ENCODE peak calls at places on chromosomes 1 and 21, in six cellular contexts. One of them, this sample, is unnamed.
A peak's percentile ranks its signal among the peaks of the same experiment; 100 is the strongest.

GRCh38 chr1:206687915-206688442 is 3.3 kb downstream of the MAPKAPK2 start:
- DNase-seq in activated CD8-positive, alpha-beta memory T cell treated with anti-CD3 and anti-CD28 coated beads, Interleukin-2, amount 50 U/mL, for 48 hours: no peak
- DNase-seq in left cardiac atrium: no peak
- DNase-seq in kidney tubule cell: peak; percentile 58
- DNase-seq in stromal cell of bone marrow: no peak
- DNase-seq in KBM-7: no peak
- DNase-seq in this sample: no peak

GRCh38 chr1:174883361-174883760 is 116.4 kb upstream of the CACYBP start:
- DNase-seq in activated CD8-positive, alpha-beta memory T cell treated with anti-CD3 and anti-CD28 coated beads, Interleukin-2, amount 50 U/mL, for 48 hours: no peak
- DNase-seq in left cardiac atrium: no peak
- DNase-seq in kidney tubule cell: no peak
- DNase-seq in stromal cell of bone marrow: peak; percentile 13
- DNase-seq in KBM-7: peak; percentile 8
- DNase-seq in this sample: no peak

GRCh38 chr1:12644237-12644636 is 352 bp downstream of the AADACL4 start:
- DNase-seq in activated CD8-positive, alpha-beta memory T cell treated with anti-CD3 and anti-CD28 coated beads, Interleukin-2, amount 50 U/mL, for 48 hours: no peak
- DNase-seq in left cardiac atrium: no peak
- DNase-seq in kidney tubule cell: no peak
- DNase-seq in stromal cell of bone marrow: no peak
- DNase-seq in KBM-7: no peak
- DNase-seq in this sample: no peak

GRCh38 chr1:28067523-28068090 is 20.8 kb downstream of the EYA3 start:
- DNase-seq in activated CD8-positive, alpha-beta memory T cell treated with anti-CD3 and anti-CD28 coated beads, Interleukin-2, amount 50 U/mL, for 48 hours: no peak
- DNase-seq in left cardiac atrium: no peak
- DNase-seq in kidney tubule cell: no peak
- DNase-seq in stromal cell of bone marrow: no peak
- DNase-seq in KBM-7: no peak
- DNase-seq in this sample: no peak

GRCh38 chr21:26941436-26941835 is 25.5 kb downstream of the ADAMTS5 start:
- DNase-seq in activated CD8-positive, alpha-beta memory T cell treated with anti-CD3 and anti-CD28 coated beads, Interleukin-2, amount 50 U/mL, for 48 hours: no peak
- DNase-seq in left cardiac atrium: no peak
- DNase-seq in kidney tubule cell: peak; percentile 33
- DNase-seq in stromal cell of bone marrow: no peak
- DNase-seq in KBM-7: no peak
- DNase-seq in this sample: no peak

GRCh38 chr1:41681331-41682136 is 197.1 kb upstream of the EDN2 start:
- DNase-seq in activated CD8-positive, alpha-beta memory T cell treated with anti-CD3 and anti-CD28 coated beads, Interleukin-2, amount 50 U/mL, for 48 hours: no peak
- DNase-seq in left cardiac atrium: no peak
- DNase-seq in kidney tubule cell: no peak
- DNase-seq in stromal cell of bone marrow: peak; percentile 31
- DNase-seq in KBM-7: no peak
- DNase-seq in this sample: no peak

GRCh38 chr21:31988492-31989285 is 115.9 kb downstream of the HUNK start:
- DNase-seq in activated CD8-positive, alpha-beta memory T cell treated with anti-CD3 and anti-CD28 coated beads, Interleukin-2, amount 50 U/mL, for 48 hours: no peak
- DNase-seq in left cardiac atrium: no peak
- DNase-seq in kidney tubule cell: peak; percentile 2
- DNase-seq in stromal cell of bone marrow: peak; percentile 9
- DNase-seq in KBM-7: no peak
- DNase-seq in this sample: no peak

GRCh38 chr1:229342902-229343587 is at the start of gene CCSAP:
- DNase-seq in activated CD8-positive, alpha-beta memory T cell treated with anti-CD3 and anti-CD28 coated beads, Interleukin-2, amount 50 U/mL, for 48 hours: peak; percentile 76
- DNase-seq in left cardiac atrium: peak; percentile 63
- DNase-seq in kidney tubule cell: peak; percentile 40
- DNase-seq in stromal cell of bone marrow: peak; percentile 25
- DNase-seq in KBM-7: peak; percentile 68
- DNase-seq in this sample: peak; percentile 84

GRCh38 chr1:84260852-84261518 is 40.5 kb upstream of the SAMD13 start:
- DNase-seq in activated CD8-positive, alpha-beta memory T cell treated with anti-CD3 and anti-CD28 coated beads, Interleukin-2, amount 50 U/mL, for 48 hours: no peak
- DNase-seq in left cardiac atrium: no peak
- DNase-seq in kidney tubule cell: peak; percentile 17
- DNase-seq in stromal cell of bone marrow: no peak
- DNase-seq in KBM-7: no peak
- DNase-seq in this sample: no peak

GRCh38 chr1:98053471-98054366 is 132.9 kb upstream of the DPYD start:
- DNase-seq in activated CD8-positive, alpha-beta memory T cell treated with anti-CD3 and anti-CD28 coated beads, Interleukin-2, amount 50 U/mL, for 48 hours: peak; percentile 85
- DNase-seq in left cardiac atrium: peak; percentile 63
- DNase-seq in kidney tubule cell: peak; percentile 74
- DNase-seq in stromal cell of bone marrow: no peak
- DNase-seq in KBM-7: peak; percentile 65
- DNase-seq in this sample: peak; percentile 92

GRCh38 chr1:212452323-212453155 is 19.8 kb downstream of the NENF start:
- DNase-seq in activated CD8-positive, alpha-beta memory T cell treated with anti-CD3 and anti-CD28 coated beads, Interleukin-2, amount 50 U/mL, for 48 hours: no peak
- DNase-seq in left cardiac atrium: peak; percentile 68
- DNase-seq in kidney tubule cell: no peak
- DNase-seq in stromal cell of bone marrow: peak; percentile 94
- DNase-seq in KBM-7: no peak
- DNase-seq in this sample: no peak

GRCh38 chr1:154697710-154698109 is 89.7 kb upstream of the ADAR start:
- DNase-seq in activated CD8-positive, alpha-beta memory T cell treated with anti-CD3 and anti-CD28 coated beads, Interleukin-2, amount 50 U/mL, for 48 hours: no peak
- DNase-seq in left cardiac atrium: no peak
- DNase-seq in kidney tubule cell: peak; percentile 80
- DNase-seq in stromal cell of bone marrow: peak; percentile 12
- DNase-seq in KBM-7: no peak
- DNase-seq in this sample: no peak

GRCh38 chr1:2290595-2291510 is 62.7 kb downstream of the SKI start:
- DNase-seq in activated CD8-positive, alpha-beta memory T cell treated with anti-CD3 and anti-CD28 coated beads, Interleukin-2, amount 50 U/mL, for 48 hours: peak; percentile 89
- DNase-seq in left cardiac atrium: peak; percentile 88
- DNase-seq in kidney tubule cell: no peak
- DNase-seq in stromal cell of bone marrow: peak; percentile 98
- DNase-seq in KBM-7: peak; percentile 100
- DNase-seq in this sample: no peak

GRCh38 chr21:10430007-10430406 is 91.4 kb upstream of the TPTE start:
- DNase-seq in activated CD8-positive, alpha-beta memory T cell treated with anti-CD3 and anti-CD28 coated beads, Interleukin-2, amount 50 U/mL, for 48 hours: no peak
- DNase-seq in left cardiac atrium: no peak
- DNase-seq in kidney tubule cell: no peak
- DNase-seq in stromal cell of bone marrow: no peak
- DNase-seq in KBM-7: no peak
- DNase-seq in this sample: no peak

GRCh38 chr1:11807087-11807486 is 1.1 kb downstream of the CLCN6 start:
- DNase-seq in activated CD8-positive, alpha-beta memory T cell treated with anti-CD3 and anti-CD28 coated beads, Interleukin-2, amount 50 U/mL, for 48 hours: no peak
- DNase-seq in left cardiac atrium: no peak
- DNase-seq in kidney tubule cell: no peak
- DNase-seq in stromal cell of bone marrow: no peak
- DNase-seq in KBM-7: no peak
- DNase-seq in this sample: no peak

GRCh38 chr1:164605254-164606091 is 46.5 kb downstream of the PBX1 start:
- DNase-seq in activated CD8-positive, alpha-beta memory T cell treated with anti-CD3 and anti-CD28 coated beads, Interleukin-2, amount 50 U/mL, for 48 hours: no peak
- DNase-seq in left cardiac atrium: no peak
- DNase-seq in kidney tubule cell: no peak
- DNase-seq in stromal cell of bone marrow: no peak
- DNase-seq in KBM-7: no peak
- DNase-seq in this sample: no peak

GRCh38 chr1:235708390-235708962 is 58.9 kb upstream of the GNG4 start:
- DNase-seq in activated CD8-positive, alpha-beta memory T cell treated with anti-CD3 and anti-CD28 coated beads, Interleukin-2, amount 50 U/mL, for 48 hours: no peak
- DNase-seq in left cardiac atrium: no peak
- DNase-seq in kidney tubule cell: peak; percentile 95
- DNase-seq in stromal cell of bone marrow: peak; percentile 41
- DNase-seq in KBM-7: no peak
- DNase-seq in this sample: no peak

GRCh38 chr21:39316729-39317128 is 3.3 kb upstream of the BRWD1 start:
- DNase-seq in activated CD8-positive, alpha-beta memory T cell treated with anti-CD3 and anti-CD28 coated beads, Interleukin-2, amount 50 U/mL, for 48 hours: no peak
- DNase-seq in left cardiac atrium: no peak
- DNase-seq in kidney tubule cell: no peak
- DNase-seq in stromal cell of bone marrow: no peak
- DNase-seq in KBM-7: no peak
- DNase-seq in this sample: peak; percentile 34

GRCh38 chr1:114075546-114076249 is 78.0 kb downstream of the SYT6 start:
- DNase-seq in activated CD8-positive, alpha-beta memory T cell treated with anti-CD3 and anti-CD28 coated beads, Interleukin-2, amount 50 U/mL, for 48 hours: no peak
- DNase-seq in left cardiac atrium: no peak
- DNase-seq in kidney tubule cell: no peak
- DNase-seq in stromal cell of bone marrow: no peak
- DNase-seq in KBM-7: no peak
- DNase-seq in this sample: no peak

GRCh38 chr1:160124709-160125478 is 9.3 kb downstream of the ATP1A2 start:
- DNase-seq in activated CD8-positive, alpha-beta memory T cell treated with anti-CD3 and anti-CD28 coated beads, Interleukin-2, amount 50 U/mL, for 48 hours: no peak
- DNase-seq in left cardiac atrium: no peak
- DNase-seq in kidney tubule cell: peak; percentile 99
- DNase-seq in stromal cell of bone marrow: peak; percentile 58
- DNase-seq in KBM-7: no peak
- DNase-seq in this sample: no peak

GRCh38 chr1:211825990-211826389 is 4.6 kb downstream of the LPGAT1 start:
- DNase-seq in activated CD8-positive, alpha-beta memory T cell treated with anti-CD3 and anti-CD28 coated beads, Interleukin-2, amount 50 U/mL, for 48 hours: no peak
- DNase-seq in left cardiac atrium: no peak
- DNase-seq in kidney tubule cell: peak; percentile 63
- DNase-seq in stromal cell of bone marrow: no peak
- DNase-seq in KBM-7: no peak
- DNase-seq in this sample: no peak

GRCh38 chr1:187267745-187268277 is 439.1 kb downstream of the PLA2G4A start:
- DNase-seq in activated CD8-positive, alpha-beta memory T cell treated with anti-CD3 and anti-CD28 coated beads, Interleukin-2, amount 50 U/mL, for 48 hours: no peak
- DNase-seq in left cardiac atrium: no peak
- DNase-seq in kidney tubule cell: no peak
- DNase-seq in stromal cell of bone marrow: no peak
- DNase-seq in KBM-7: no peak
- DNase-seq in this sample: no peak

GRCh38 chr21:31198575-31198974 is 145.5 kb downstream of the TIAM1 start:
- DNase-seq in activated CD8-positive, alpha-beta memory T cell treated with anti-CD3 and anti-CD28 coated beads, Interleukin-2, amount 50 U/mL, for 48 hours: no peak
- DNase-seq in left cardiac atrium: no peak
- DNase-seq in kidney tubule cell: peak; percentile 61
- DNase-seq in stromal cell of bone marrow: peak; percentile 44
- DNase-seq in KBM-7: peak; percentile 72
- DNase-seq in this sample: no peak

GRCh38 chr1:31424568-31424967 is 11.6 kb downstream of the SERINC2 start:
- DNase-seq in activated CD8-positive, alpha-beta memory T cell treated with anti-CD3 and anti-CD28 coated beads, Interleukin-2, amount 50 U/mL, for 48 hours: no peak
- DNase-seq in left cardiac atrium: no peak
- DNase-seq in kidney tubule cell: no peak
- DNase-seq in stromal cell of bone marrow: no peak
- DNase-seq in KBM-7: no peak
- DNase-seq in this sample: no peak

GRCh38 chr21:38965241-38965640 is 159.5 kb downstream of the ETS2 start:
- DNase-seq in activated CD8-positive, alpha-beta memory T cell treated with anti-CD3 and anti-CD28 coated beads, Interleukin-2, amount 50 U/mL, for 48 hours: no peak
- DNase-seq in left cardiac atrium: no peak
- DNase-seq in kidney tubule cell: peak; percentile 33
- DNase-seq in stromal cell of bone marrow: no peak
- DNase-seq in KBM-7: no peak
- DNase-seq in this sample: no peak

GRCh38 chr1:1217621-1218523 is 3.9 kb upstream of the TNFRSF4 start:
- DNase-seq in activated CD8-positive, alpha-beta memory T cell treated with anti-CD3 and anti-CD28 coated beads, Interleukin-2, amount 50 U/mL, for 48 hours: no peak
- DNase-seq in left cardiac atrium: no peak
- DNase-seq in kidney tubule cell: peak; percentile 47
- DNase-seq in stromal cell of bone marrow: no peak
- DNase-seq in KBM-7: no peak
- DNase-seq in this sample: no peak

GRCh38 chr1:116679091-116679827 is 11.7 kb upstream of the IGSF3 start:
- DNase-seq in activated CD8-positive, alpha-beta memory T cell treated with anti-CD3 and anti-CD28 coated beads, Interleukin-2, amount 50 U/mL, for 48 hours: no peak
- DNase-seq in left cardiac atrium: no peak
- DNase-seq in kidney tubule cell: no peak
- DNase-seq in stromal cell of bone marrow: no peak
- DNase-seq in KBM-7: no peak
- DNase-seq in this sample: no peak

GRCh38 chr1:143698016-143698415 is 273.8 kb downstream of the FAM72C start:
- DNase-seq in activated CD8-positive, alpha-beta memory T cell treated with anti-CD3 and anti-CD28 coated beads, Interleukin-2, amount 50 U/mL, for 48 hours: peak; percentile 77
- DNase-seq in left cardiac atrium: peak; percentile 31
- DNase-seq in kidney tubule cell: peak; percentile 66
- DNase-seq in stromal cell of bone marrow: no peak
- DNase-seq in KBM-7: peak; percentile 57
- DNase-seq in this sample: no peak

GRCh38 chr1:205547932-205548827 is 43.7 kb downstream of the CDK18 start:
- DNase-seq in activated CD8-positive, alpha-beta memory T cell treated with anti-CD3 and anti-CD28 coated beads, Interleukin-2, amount 50 U/mL, for 48 hours: peak; percentile 42
- DNase-seq in left cardiac atrium: no peak
- DNase-seq in kidney tubule cell: no peak
- DNase-seq in stromal cell of bone marrow: no peak
- DNase-seq in KBM-7: no peak
- DNase-seq in this sample: peak; percentile 63

GRCh38 chr21:41763398-41763931 is 3.4 kb downstream of the RIPK4 start:
- DNase-seq in activated CD8-positive, alpha-beta memory T cell treated with anti-CD3 and anti-CD28 coated beads, Interleukin-2, amount 50 U/mL, for 48 hours: no peak
- DNase-seq in left cardiac atrium: no peak
- DNase-seq in kidney tubule cell: peak; percentile 35
- DNase-seq in stromal cell of bone marrow: no peak
- DNase-seq in KBM-7: no peak
- DNase-seq in this sample: no peak

GRCh38 chr1:204448321-204448964 is 36.8 kb upstream of the PPP1R15B start:
- DNase-seq in activated CD8-positive, alpha-beta memory T cell treated with anti-CD3 and anti-CD28 coated beads, Interleukin-2, amount 50 U/mL, for 48 hours: no peak
- DNase-seq in left cardiac atrium: no peak
- DNase-seq in kidney tubule cell: peak; percentile 75
- DNase-seq in stromal cell of bone marrow: no peak
- DNase-seq in KBM-7: peak; percentile 57
- DNase-seq in this sample: no peak

GRCh38 chr1:165898837-165899236 is 71.4 kb downstream of the UCK2 start:
- DNase-seq in activated CD8-positive, alpha-beta memory T cell treated with anti-CD3 and anti-CD28 coated beads, Interleukin-2, amount 50 U/mL, for 48 hours: no peak
- DNase-seq in left cardiac atrium: no peak
- DNase-seq in kidney tubule cell: peak; percentile 97
- DNase-seq in stromal cell of bone marrow: peak; percentile 92
- DNase-seq in KBM-7: no peak
- DNase-seq in this sample: no peak

GRCh38 chr1:55828031-55828430 is 612.9 kb upstream of the USP24 start:
- DNase-seq in activated CD8-positive, alpha-beta memory T cell treated with anti-CD3 and anti-CD28 coated beads, Interleukin-2, amount 50 U/mL, for 48 hours: no peak
- DNase-seq in left cardiac atrium: no peak
- DNase-seq in kidney tubule cell: no peak
- DNase-seq in stromal cell of bone marrow: no peak
- DNase-seq in KBM-7: no peak
- DNase-seq in this sample: no peak

GRCh38 chr1:181097242-181097641 is 8.7 kb downstream of the IER5 start:
- DNase-seq in activated CD8-positive, alpha-beta memory T cell treated with anti-CD3 and anti-CD28 coated beads, Interleukin-2, amount 50 U/mL, for 48 hours: no peak
- DNase-seq in left cardiac atrium: no peak
- DNase-seq in kidney tubule cell: no peak
- DNase-seq in stromal cell of bone marrow: no peak
- DNase-seq in KBM-7: no peak
- DNase-seq in this sample: no peak

GRCh38 chr1:46094454-46094853 is 38.0 kb downstream of the PIK3R3 start:
- DNase-seq in activated CD8-positive, alpha-beta memory T cell treated with anti-CD3 and anti-CD28 coated beads, Interleukin-2, amount 50 U/mL, for 48 hours: no peak
- DNase-seq in left cardiac atrium: no peak
- DNase-seq in kidney tubule cell: no peak
- DNase-seq in stromal cell of bone marrow: peak; percentile 21
- DNase-seq in KBM-7: no peak
- DNase-seq in this sample: no peak

GRCh38 chr1:53449026-53449425 is 10.2 kb upstream of the DMRTB1 start:
- DNase-seq in activated CD8-positive, alpha-beta memory T cell treated with anti-CD3 and anti-CD28 coated beads, Interleukin-2, amount 50 U/mL, for 48 hours: no peak
- DNase-seq in left cardiac atrium: no peak
- DNase-seq in kidney tubule cell: peak; percentile 52
- DNase-seq in stromal cell of bone marrow: peak; percentile 32
- DNase-seq in KBM-7: no peak
- DNase-seq in this sample: no peak

GRCh38 chr21:21463456-21463855 is 465.2 kb downstream of the NCAM2 start:
- DNase-seq in activated CD8-positive, alpha-beta memory T cell treated with anti-CD3 and anti-CD28 coated beads, Interleukin-2, amount 50 U/mL, for 48 hours: no peak
- DNase-seq in left cardiac atrium: no peak
- DNase-seq in kidney tubule cell: peak; percentile 9
- DNase-seq in stromal cell of bone marrow: no peak
- DNase-seq in KBM-7: no peak
- DNase-seq in this sample: no peak

This sample was measured in osteocyte.